ENCODE peak calls at places on chromosome 2, in ten cellular contexts. One of them, this sample, is unnamed.
A peak's percentile ranks its signal among the peaks of the same experiment; 100 is the strongest.

GRCh38 chr2:195622966-195623365 is 34.1 kb upstream of the SLC39A10 start:
- DNase-seq in GM03348: no peak
- DNase-seq in hypothalamus: no peak
- DNase-seq in pulmonary artery endothelial cell: no peak
- DNase-seq in KG1: no peak
- DNase-seq in NCI-H2029: no peak
- DNase-seq in dermis microvascular lymphatic vessel endothelial cell: no peak
- DNase-seq in CD8-positive, alpha-beta T cell: no peak
- DNase-seq in HFFc6: no peak
- DNase-seq in progenitor cell of endocrine pancreas: no peak
- DNase-seq in this sample: no peak

GRCh38 chr2:120978359-120979050 is 242.8 kb downstream of the GLI2 start:
- DNase-seq in GM03348: no peak
- DNase-seq in hypothalamus: no peak
- DNase-seq in pulmonary artery endothelial cell: no peak
- DNase-seq in KG1: no peak
- DNase-seq in NCI-H2029: no peak
- DNase-seq in dermis microvascular lymphatic vessel endothelial cell: no peak
- DNase-seq in CD8-positive, alpha-beta T cell: no peak
- DNase-seq in HFFc6: peak; percentile 37
- DNase-seq in progenitor cell of endocrine pancreas: no peak
- DNase-seq in this sample: peak; percentile 52

GRCh38 chr2:237269121-237269875 is 144.7 kb downstream of the COL6A3 start:
- DNase-seq in GM03348: no peak
- DNase-seq in hypothalamus: peak; percentile 14
- DNase-seq in pulmonary artery endothelial cell: no peak
- DNase-seq in KG1: no peak
- DNase-seq in NCI-H2029: no peak
- DNase-seq in dermis microvascular lymphatic vessel endothelial cell: no peak
- DNase-seq in CD8-positive, alpha-beta T cell: no peak
- DNase-seq in HFFc6: no peak
- DNase-seq in progenitor cell of endocrine pancreas: no peak
- DNase-seq in this sample: no peak

GRCh38 chr2:227191367-227191766 is 26.9 kb downstream of the COL4A3 start:
- DNase-seq in GM03348: no peak
- DNase-seq in hypothalamus: no peak
- DNase-seq in pulmonary artery endothelial cell: no peak
- DNase-seq in KG1: no peak
- DNase-seq in NCI-H2029: no peak
- DNase-seq in dermis microvascular lymphatic vessel endothelial cell: no peak
- DNase-seq in CD8-positive, alpha-beta T cell: no peak
- DNase-seq in HFFc6: no peak
- DNase-seq in progenitor cell of endocrine pancreas: no peak
- DNase-seq in this sample: no peak

GRCh38 chr2:15956230-15956629 is 15.9 kb downstream of the MYCN start:
- DNase-seq in GM03348: no peak
- DNase-seq in hypothalamus: no peak
- DNase-seq in pulmonary artery endothelial cell: no peak
- DNase-seq in KG1: no peak
- DNase-seq in NCI-H2029: no peak
- DNase-seq in dermis microvascular lymphatic vessel endothelial cell: no peak
- DNase-seq in CD8-positive, alpha-beta T cell: no peak
- DNase-seq in HFFc6: no peak
- DNase-seq in progenitor cell of endocrine pancreas: no peak
- DNase-seq in this sample: no peak

GRCh38 chr2:198873771-198874501 is 583.8 kb downstream of the SATB2 start:
- DNase-seq in GM03348: peak; percentile 35
- DNase-seq in hypothalamus: no peak
- DNase-seq in pulmonary artery endothelial cell: no peak
- DNase-seq in KG1: no peak
- DNase-seq in NCI-H2029: no peak
- DNase-seq in dermis microvascular lymphatic vessel endothelial cell: no peak
- DNase-seq in CD8-positive, alpha-beta T cell: no peak
- DNase-seq in HFFc6: no peak
- DNase-seq in progenitor cell of endocrine pancreas: no peak
- DNase-seq in this sample: no peak

GRCh38 chr2:174335605-174336402 is 1.1 kb downstream of the SP9 start:
- DNase-seq in GM03348: peak; percentile 54
- DNase-seq in hypothalamus: no peak
- DNase-seq in pulmonary artery endothelial cell: no peak
- DNase-seq in KG1: no peak
- DNase-seq in NCI-H2029: peak; percentile 20
- DNase-seq in dermis microvascular lymphatic vessel endothelial cell: no peak
- DNase-seq in CD8-positive, alpha-beta T cell: no peak
- DNase-seq in HFFc6: no peak
- DNase-seq in progenitor cell of endocrine pancreas: peak; percentile 27
- DNase-seq in this sample: no peak

GRCh38 chr2:132278267-132278666 is 116.5 kb upstream of the ANKRD30BL start:
- DNase-seq in GM03348: no peak
- DNase-seq in hypothalamus: no peak
- DNase-seq in pulmonary artery endothelial cell: no peak
- DNase-seq in KG1: no peak
- DNase-seq in NCI-H2029: no peak
- DNase-seq in dermis microvascular lymphatic vessel endothelial cell: no peak
- DNase-seq in CD8-positive, alpha-beta T cell: no peak
- DNase-seq in HFFc6: no peak
- DNase-seq in progenitor cell of endocrine pancreas: no peak
- DNase-seq in this sample: no peak

GRCh38 chr2:105644174-105644980 is 100.3 kb upstream of the NCK2 start:
- DNase-seq in GM03348: peak; percentile 25
- DNase-seq in hypothalamus: no peak
- DNase-seq in pulmonary artery endothelial cell: no peak
- DNase-seq in KG1: no peak
- DNase-seq in NCI-H2029: no peak
- DNase-seq in dermis microvascular lymphatic vessel endothelial cell: no peak
- DNase-seq in CD8-positive, alpha-beta T cell: no peak
- DNase-seq in HFFc6: no peak
- DNase-seq in progenitor cell of endocrine pancreas: no peak
- DNase-seq in this sample: no peak

GRCh38 chr2:60742419-60742818 is 13.6 kb upstream of the PAPOLG start:
- DNase-seq in GM03348: no peak
- DNase-seq in hypothalamus: no peak
- DNase-seq in pulmonary artery endothelial cell: no peak
- DNase-seq in KG1: no peak
- DNase-seq in NCI-H2029: no peak
- DNase-seq in dermis microvascular lymphatic vessel endothelial cell: no peak
- DNase-seq in CD8-positive, alpha-beta T cell: no peak
- DNase-seq in HFFc6: no peak
- DNase-seq in progenitor cell of endocrine pancreas: no peak
- DNase-seq in this sample: no peak

This sample was measured in upper lobe of right lung.